ENCODE peak calls at places on chromosomes 1 and 21, in eight cellular contexts. Y, N, V, S, B, R, Q and C are unnamed samples.

GRCh38 chr1:42682739-42683529 is 716 bp downstream of the YBX1 start:
- DNase-seq in S (peak), B (peak), Y (no peak), Q (peak), R (peak), N (peak), V (peak), C (peak)

GRCh38 chr1:44819257-44819593 is 10.9 kb downstream of the BTBD19 start:
- DNase-seq in N (no peak), S (no peak), B (no peak), Q (no peak), Y (no peak), V (no peak), R (no peak), C (no peak)

GRCh38 chr1:2468041-2468472 is 8.0 kb upstream of the PLCH2 start:
- DNase-seq in R (no peak), S (peak), V (no peak), N (no peak), Q (no peak), Y (no peak), B (no peak), C (no peak)

GRCh38 chr21:36499578-36500471 is 19.9 kb upstream of the CLDN14 start:
- DNase-seq in N (no peak), S (no peak), V (peak), Y (peak), Q (no peak), R (no peak), B (no peak), C (no peak)

GRCh38 chr1:223621312-223621734 is 44.2 kb downstream of the CAPN8 start:
- DNase-seq in B (no peak), S (no peak), Y (no peak), R (no peak), Q (no peak), V (no peak), N (no peak), C (no peak)

GRCh38 chr1:51313961-51314777 is 16.2 kb downstream of the TTC39A start:
- DNase-seq in Q (no peak), B (no peak), R (no peak), S (no peak), V (peak), Y (peak), N (no peak), C (no peak)

GRCh38 chr1:40958210-40958609 is 21.3 kb upstream of the CTPS1 start:
- DNase-seq in Y (no peak), Q (no peak), B (no peak), R (no peak), S (no peak), V (no peak), N (no peak), C (no peak)

GRCh38 chr1:36583080-36583479 is 100.4 kb upstream of the CSF3R start:
- DNase-seq in N (no peak), Q (no peak), R (no peak), B (no peak), Y (no peak), V (no peak), S (no peak), C (no peak)

GRCh38 chr1:41665962-41666917 is 181.8 kb upstream of the EDN2 start:
- DNase-seq in N (no peak), V (no peak), Q (no peak), B (no peak), R (no peak), Y (no peak), S (no peak), C (no peak)

GRCh38 chr21:35743571-35743970 is 316.8 kb downstream of the SETD4 start:
- DNase-seq in Y (no peak), S (no peak), B (no peak), Q (no peak), N (no peak), V (peak), R (no peak), C (no peak)

GRCh38 chr1:181102841-181103240 is 14.3 kb downstream of the IER5 start:
- DNase-seq in Q (no peak), B (no peak), N (no peak), V (peak), S (no peak), Y (no peak), R (no peak), C (no peak)

GRCh38 chr1:108533351-108534083 is 26.4 kb upstream of the EEIG2 start:
- DNase-seq in V (no peak), Y (no peak), N (no peak), S (no peak), B (no peak), R (no peak), Q (no peak), C (no peak)

GRCh38 chr1:204157942-204158341 is 6.1 kb upstream of the ETNK2 start:
- DNase-seq in V (no peak), Y (no peak), R (no peak), S (no peak), B (no peak), Q (no peak), N (no peak), C (no peak)

GRCh38 chr1:59193443-59194093 is 103.3 kb upstream of the FGGY start:
- DNase-seq in N (no peak), Y (no peak), R (no peak), B (no peak), V (no peak), S (no peak), Q (no peak), C (no peak)

GRCh38 chr21:42063578-42064521 is 7.3 kb upstream of the UMODL1 start:
- DNase-seq in B (no peak), V (no peak), S (peak), Q (no peak), R (no peak), N (peak), Y (no peak), C (peak)

GRCh38 chr1:65174585-65174984 is 26.6 kb downstream of the AK4 start:
- DNase-seq in V (peak), Y (peak), N (no peak), S (no peak), R (no peak), Q (peak), B (no peak), C (no peak)

GRCh38 chr1:38964140-38964548 is 22.5 kb upstream of the RHBDL2 start:
- DNase-seq in S (no peak), Y (no peak), V (no peak), R (no peak), Q (no peak), B (no peak), N (no peak), C (no peak)

GRCh38 chr1:31529999-31530705 is 46.2 kb upstream of the TINAGL1 start:
- DNase-seq in S (no peak), V (peak), B (no peak), N (no peak), Y (no peak), R (no peak), Q (no peak), C (no peak)

GRCh38 chr1:40976952-40977690 is 2.4 kb upstream of the CTPS1 start:
- DNase-seq in V (peak), N (no peak), Y (no peak), Q (peak), R (no peak), S (no peak), B (no peak), C (no peak)

GRCh38 chr21:46498335-46499050 is 39.8 kb downstream of the DIP2A start:
- DNase-seq in V (peak), R (no peak), S (no peak), B (no peak), N (no peak), Y (no peak), Q (no peak), C (no peak)

GRCh38 chr1:228256626-228257375 is 49.0 kb downstream of the OBSCN start:
- DNase-seq in V (no peak), Y (no peak), S (no peak), R (no peak), Q (no peak), B (no peak), N (no peak), C (no peak)

GRCh38 chr1:39576016-39576657 is 453 bp downstream of the PABPC4 start:
- DNase-seq in S (peak), R (peak), N (peak), V (no peak), B (no peak), Y (no peak), Q (no peak), C (peak)

GRCh38 chr21:34362136-34362444 is 1.7 kb upstream of the KCNE2 start:
- DNase-seq in R (no peak), V (no peak), S (no peak), Y (no peak), N (no peak), Q (no peak), B (no peak), C (no peak)

GRCh38 chr1:47536646-47537118 is 98.8 kb downstream of the FOXD2 start:
- DNase-seq in B (no peak), Y (no peak), S (no peak), R (no peak), V (no peak), Q (no peak), N (peak), C (no peak)

GRCh38 chr1:160189649-160190625 is at the start of gene CASQ1:
- DNase-seq in Y (no peak), Q (no peak), V (peak), N (no peak), R (no peak), S (no peak), B (no peak), C (no peak)

GRCh38 chr1:201636581-201636980 is 97.7 kb downstream of the NAV1 start:
- DNase-seq in N (no peak), V (peak), R (no peak), Q (no peak), S (no peak), Y (no peak), B (no peak), C (no peak)

GRCh38 chr1:2979191-2980072 is 41.8 kb upstream of the ACTRT2 start:
- DNase-seq in V (no peak), N (no peak), S (no peak), Y (no peak), R (no peak), Q (peak), B (no peak), C (no peak)